ENCODE peak calls at places on chromosomes 2 and 18, in seven cellular contexts. One of them, this sample, is unnamed.

GRCh38 chr2:218081063-218081462 is 12.0 kb downstream of the RUFY4 start:
- DNase-seq in left ventricle myocardium inferior: no peak
- DNase-seq in heart right ventricle: no peak
- DNase-seq in bronchial epithelial cell: no peak
- DNase-seq in AG10803: no peak
- DNase-seq in astrocyte of the cerebellum: no peak
- DNase-seq in GM12865: peak; percentile 78
- DNase-seq in this sample: no peak

GRCh38 chr2:152506843-152507242 is 171.9 kb downstream of the FMNL2 start:
- DNase-seq in left ventricle myocardium inferior: no peak
- DNase-seq in heart right ventricle: no peak
- DNase-seq in bronchial epithelial cell: peak; percentile 88
- DNase-seq in AG10803: no peak
- DNase-seq in astrocyte of the cerebellum: peak; percentile 86
- DNase-seq in GM12865: peak; percentile 81
- DNase-seq in this sample: no peak

GRCh38 chr18:76722224-76723061 is 99.9 kb upstream of the ZNF236 start:
- DNase-seq in left ventricle myocardium inferior: no peak
- DNase-seq in heart right ventricle: no peak
- DNase-seq in bronchial epithelial cell: no peak
- DNase-seq in AG10803: no peak
- DNase-seq in astrocyte of the cerebellum: no peak
- DNase-seq in GM12865: no peak
- DNase-seq in this sample: no peak

GRCh38 chr2:41937921-41938708 is 109.7 kb upstream of the PKDCC start:
- DNase-seq in left ventricle myocardium inferior: peak; percentile 58
- DNase-seq in heart right ventricle: peak; percentile 68
- DNase-seq in bronchial epithelial cell: no peak
- DNase-seq in AG10803: no peak
- DNase-seq in astrocyte of the cerebellum: no peak
- DNase-seq in GM12865: no peak
- DNase-seq in this sample: no peak

GRCh38 chr2:214006601-214007000 is 404.3 kb upstream of the VWC2L start:
- DNase-seq in left ventricle myocardium inferior: no peak
- DNase-seq in heart right ventricle: no peak
- DNase-seq in bronchial epithelial cell: peak; percentile 73
- DNase-seq in AG10803: no peak
- DNase-seq in astrocyte of the cerebellum: no peak
- DNase-seq in GM12865: no peak
- DNase-seq in this sample: no peak

GRCh38 chr2:64645014-64645418 is 8.7 kb downstream of the SERTAD2 start:
- DNase-seq in left ventricle myocardium inferior: peak; percentile 58
- DNase-seq in heart right ventricle: peak; percentile 60
- DNase-seq in bronchial epithelial cell: peak; percentile 49
- DNase-seq in AG10803: peak; percentile 53
- DNase-seq in astrocyte of the cerebellum: peak; percentile 40
- DNase-seq in GM12865: peak; percentile 63
- DNase-seq in this sample: peak; percentile 34

GRCh38 chr2:219460424-219460926 is 25.8 kb downstream of the SPEG start:
- DNase-seq in left ventricle myocardium inferior: peak; percentile 77
- DNase-seq in heart right ventricle: peak; percentile 74
- DNase-seq in bronchial epithelial cell: no peak
- DNase-seq in AG10803: peak; percentile 70
- DNase-seq in astrocyte of the cerebellum: no peak
- DNase-seq in GM12865: no peak
- DNase-seq in this sample: no peak

GRCh38 chr2:156657809-156658208 is 221.6 kb downstream of the GPD2 start:
- DNase-seq in left ventricle myocardium inferior: no peak
- DNase-seq in heart right ventricle: no peak
- DNase-seq in bronchial epithelial cell: peak; percentile 48
- DNase-seq in AG10803: no peak
- DNase-seq in astrocyte of the cerebellum: no peak
- DNase-seq in GM12865: no peak
- DNase-seq in this sample: no peak

GRCh38 chr18:22337311-22337710 is 80.4 kb downstream of the CTAGE1 start:
- DNase-seq in left ventricle myocardium inferior: no peak
- DNase-seq in heart right ventricle: no peak
- DNase-seq in bronchial epithelial cell: no peak
- DNase-seq in AG10803: peak; percentile 34
- DNase-seq in astrocyte of the cerebellum: no peak
- DNase-seq in GM12865: no peak
- DNase-seq in this sample: no peak

GRCh38 chr2:146467425-146467824 is 1377.4 kb upstream of the ACVR2A start:
- DNase-seq in left ventricle myocardium inferior: no peak
- DNase-seq in heart right ventricle: no peak
- DNase-seq in bronchial epithelial cell: no peak
- DNase-seq in AG10803: no peak
- DNase-seq in astrocyte of the cerebellum: no peak
- DNase-seq in GM12865: no peak
- DNase-seq in this sample: no peak

GRCh38 chr18:33849731-33850130 is 271.7 kb downstream of the ASXL3 start:
- DNase-seq in left ventricle myocardium inferior: no peak
- DNase-seq in heart right ventricle: no peak
- DNase-seq in bronchial epithelial cell: no peak
- DNase-seq in AG10803: no peak
- DNase-seq in astrocyte of the cerebellum: no peak
- DNase-seq in GM12865: no peak
- DNase-seq in this sample: no peak

GRCh38 chr18:76410033-76410432 is 85.0 kb downstream of the ZNF516 start:
- DNase-seq in left ventricle myocardium inferior: no peak
- DNase-seq in heart right ventricle: no peak
- DNase-seq in bronchial epithelial cell: no peak
- DNase-seq in AG10803: no peak
- DNase-seq in astrocyte of the cerebellum: no peak
- DNase-seq in GM12865: no peak
- DNase-seq in this sample: no peak

GRCh38 chr2:113887393-113887792 is 2.5 kb upstream of the ACTR3 start:
- DNase-seq in left ventricle myocardium inferior: no peak
- DNase-seq in heart right ventricle: no peak
- DNase-seq in bronchial epithelial cell: no peak
- DNase-seq in AG10803: no peak
- DNase-seq in astrocyte of the cerebellum: no peak
- DNase-seq in GM12865: peak; percentile 56
- DNase-seq in this sample: no peak
- H3K4me3 ChIP-seq in left ventricle myocardium inferior: no peak overlapping the region
- H3K4me3 ChIP-seq in heart right ventricle: no peak overlapping the region
- H3K4me3 ChIP-seq in bronchial epithelial cell: no peak overlapping the region
- H3K4me3 ChIP-seq in AG10803: no peak overlapping the region
- H3K4me3 ChIP-seq in astrocyte of the cerebellum: no peak overlapping the region
- H3K4me3 ChIP-seq in GM12865: peak overlapping the region; percentile 90
- H3K4me3 ChIP-seq in this sample: no peak overlapping the region

DNA sequence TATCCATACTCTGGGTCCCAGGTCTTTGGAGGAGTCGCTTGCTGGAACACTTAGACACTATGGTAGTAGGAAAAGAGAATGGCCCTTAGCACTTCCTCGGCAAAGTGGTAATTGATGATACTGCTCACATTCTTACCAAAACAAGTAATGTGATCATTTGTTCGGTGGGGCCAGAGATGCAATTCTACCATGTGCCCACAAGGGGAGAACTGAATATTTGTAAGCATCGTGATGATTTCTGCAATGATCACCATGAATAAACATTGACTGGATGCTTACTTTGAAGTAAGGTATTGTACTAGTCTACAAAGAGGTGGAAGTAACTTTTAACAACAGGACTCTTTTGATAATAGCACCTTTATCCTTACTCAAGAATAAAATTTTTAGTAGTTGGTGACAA is 109.7 kb downstream of the CD8B2 start:
- DNase-seq in left ventricle myocardium inferior: no peak
- DNase-seq in heart right ventricle: no peak
- DNase-seq in bronchial epithelial cell: peak; percentile 17
- DNase-seq in AG10803: no peak
- DNase-seq in astrocyte of the cerebellum: no peak
- DNase-seq in GM12865: peak; percentile 6
- DNase-seq in this sample: no peak
- TF ChIP-seq CTCF in left ventricle myocardium inferior: peak; percentile 47
- TF ChIP-seq CTCF in heart right ventricle: peak; percentile 13
- TF ChIP-seq CTCF in bronchial epithelial cell: peak; percentile 21
- TF ChIP-seq CTCF in AG10803: peak; percentile 43
- TF ChIP-seq CTCF in astrocyte of the cerebellum: peak; percentile 18
- TF ChIP-seq CTCF in GM12865: peak; percentile 29
- TF ChIP-seq CTCF in this sample: peak; percentile 29

DNA sequence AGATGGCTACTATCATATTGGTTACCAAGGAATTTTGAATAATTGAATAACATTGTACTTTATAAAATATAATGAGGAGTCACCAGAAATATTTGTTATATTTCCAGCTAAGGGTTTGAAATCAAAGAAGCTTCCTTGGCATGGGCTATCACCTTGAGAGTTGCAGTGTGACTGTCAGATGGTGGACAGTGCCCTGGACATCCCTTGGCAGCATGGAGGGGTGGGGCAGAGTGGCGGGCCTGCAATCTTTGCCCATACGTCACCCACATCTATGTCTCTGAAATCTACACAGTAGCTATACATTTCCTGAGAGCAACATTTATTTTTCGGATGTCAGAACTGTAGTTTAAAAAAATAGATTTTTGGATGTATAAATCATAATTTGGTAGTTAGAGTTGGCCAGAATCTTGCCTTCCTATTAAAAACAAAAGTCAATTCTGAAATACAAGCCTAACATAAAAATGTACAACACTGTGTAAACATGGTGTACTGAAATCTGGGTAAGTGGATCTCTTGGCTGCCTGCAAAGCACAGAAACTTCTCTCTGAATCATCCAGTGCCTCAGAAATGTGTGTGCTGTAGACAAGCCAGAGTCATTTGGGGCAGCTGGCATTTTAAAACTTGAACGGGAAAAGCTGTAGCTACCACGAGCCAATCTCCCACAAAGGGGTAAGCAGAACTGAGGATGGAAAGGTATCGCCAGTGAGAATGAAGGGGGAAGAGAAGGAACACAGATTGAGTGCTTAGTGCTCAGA is 124.2 kb upstream of the ARHGAP28 start:
- DNase-seq in left ventricle myocardium inferior: no peak
- DNase-seq in heart right ventricle: no peak
- DNase-seq in bronchial epithelial cell: no peak
- DNase-seq in AG10803: no peak
- DNase-seq in astrocyte of the cerebellum: no peak
- DNase-seq in GM12865: no peak
- DNase-seq in this sample: no peak
- H3K4me3 ChIP-seq in left ventricle myocardium inferior: no peak overlapping the region
- H3K4me3 ChIP-seq in heart right ventricle: no peak overlapping the region
- H3K4me3 ChIP-seq in bronchial epithelial cell: no peak overlapping the region
- H3K4me3 ChIP-seq in AG10803: no peak overlapping the region
- H3K4me3 ChIP-seq in astrocyte of the cerebellum: no peak overlapping the region
- H3K4me3 ChIP-seq in GM12865: no peak overlapping the region
- H3K4me3 ChIP-seq in this sample: no peak overlapping the region

GRCh38 chr18:36505701-36506100 is 208.2 kb downstream of the FHOD3 start:
- DNase-seq in left ventricle myocardium inferior: no peak
- DNase-seq in heart right ventricle: no peak
- DNase-seq in bronchial epithelial cell: no peak
- DNase-seq in AG10803: no peak
- DNase-seq in astrocyte of the cerebellum: no peak
- DNase-seq in GM12865: no peak
- DNase-seq in this sample: no peak

GRCh38 chr18:36499938-36500337 is 202.4 kb downstream of the FHOD3 start:
- DNase-seq in left ventricle myocardium inferior: no peak
- DNase-seq in heart right ventricle: no peak
- DNase-seq in bronchial epithelial cell: no peak
- DNase-seq in AG10803: no peak
- DNase-seq in astrocyte of the cerebellum: peak; percentile 69
- DNase-seq in GM12865: peak; percentile 88
- DNase-seq in this sample: no peak

GRCh38 chr18:36504928-36505327 is 207.4 kb downstream of the FHOD3 start:
- DNase-seq in left ventricle myocardium inferior: no peak
- DNase-seq in heart right ventricle: no peak
- DNase-seq in bronchial epithelial cell: peak; percentile 65
- DNase-seq in AG10803: no peak
- DNase-seq in astrocyte of the cerebellum: no peak
- DNase-seq in GM12865: no peak
- DNase-seq in this sample: no peak

GRCh38 chr18:36501100-36501499 is 203.6 kb downstream of the FHOD3 start:
- DNase-seq in left ventricle myocardium inferior: peak; percentile 47
- DNase-seq in heart right ventricle: peak; percentile 54
- DNase-seq in bronchial epithelial cell: peak; percentile 75
- DNase-seq in AG10803: no peak
- DNase-seq in astrocyte of the cerebellum: no peak
- DNase-seq in GM12865: no peak
- DNase-seq in this sample: no peak

DNA sequence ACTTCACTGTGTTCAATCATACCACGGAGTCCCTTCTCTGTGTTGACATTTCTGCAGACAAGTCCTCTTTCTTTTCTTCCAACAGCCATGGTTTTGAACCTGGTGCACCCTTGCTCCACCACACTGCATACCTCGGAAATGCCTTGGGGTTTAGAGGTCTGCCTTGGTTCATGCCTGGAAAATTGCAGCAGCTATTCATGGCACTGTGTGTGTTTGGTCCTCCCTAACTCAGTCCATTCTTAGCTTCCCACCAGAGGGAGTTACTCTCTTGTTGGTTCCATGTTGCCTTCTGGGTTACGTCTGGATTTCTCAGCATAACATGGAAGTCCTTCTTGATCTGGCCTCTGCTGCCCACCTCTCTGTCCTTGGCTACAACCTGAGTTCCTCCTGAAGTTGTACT is 206.0 kb downstream of the FHOD3 start:
- DNase-seq in left ventricle myocardium inferior: no peak
- DNase-seq in heart right ventricle: no peak
- DNase-seq in bronchial epithelial cell: no peak
- DNase-seq in AG10803: no peak
- DNase-seq in astrocyte of the cerebellum: no peak
- DNase-seq in GM12865: no peak
- DNase-seq in this sample: no peak
- TF ChIP-seq CTCF in left ventricle myocardium inferior: no peak
- TF ChIP-seq CTCF in heart right ventricle: no peak
- TF ChIP-seq CTCF in bronchial epithelial cell: no peak
- TF ChIP-seq CTCF in AG10803: no peak
- TF ChIP-seq CTCF in astrocyte of the cerebellum: no peak
- TF ChIP-seq CTCF in GM12865: no peak
- TF ChIP-seq CTCF in this sample: no peak

DNA sequence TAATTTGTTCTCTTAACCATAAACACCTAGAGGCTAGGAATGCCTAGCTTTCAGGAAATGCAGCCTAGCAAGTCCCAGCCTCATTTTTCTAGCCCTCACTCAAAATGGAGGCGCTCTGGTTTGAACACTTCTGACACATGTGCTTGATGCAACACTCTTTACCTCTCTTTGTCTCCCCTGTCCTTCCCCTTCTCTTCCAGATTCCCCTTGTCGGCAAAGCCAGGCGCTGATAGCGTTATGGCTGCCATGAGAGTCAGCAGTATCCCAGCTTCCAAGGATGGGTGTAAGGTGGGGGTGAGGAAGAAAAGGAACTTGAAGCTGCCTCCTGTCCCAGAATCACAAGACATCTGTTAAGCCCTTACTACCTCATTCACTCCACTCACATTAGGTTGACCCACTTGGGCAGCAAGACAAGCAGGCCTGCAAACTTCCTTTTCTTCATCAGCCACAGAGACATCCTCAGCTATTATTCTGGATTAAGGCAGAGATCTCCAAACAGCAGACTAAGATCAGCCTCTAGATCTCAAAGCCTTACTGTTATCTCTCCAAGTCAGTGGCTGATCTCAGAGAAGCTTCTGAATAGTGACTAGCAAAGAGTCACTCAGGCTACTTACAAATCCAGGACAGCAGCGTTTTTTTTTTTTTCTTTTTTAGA is 1.9 kb upstream of the ST3GAL5 start:
- DNase-seq in left ventricle myocardium inferior: no peak
- DNase-seq in heart right ventricle: no peak
- DNase-seq in bronchial epithelial cell: peak; percentile 31
- DNase-seq in AG10803: no peak
- DNase-seq in astrocyte of the cerebellum: no peak
- DNase-seq in GM12865: no peak
- DNase-seq in this sample: no peak
- H3K4me3 ChIP-seq in left ventricle myocardium inferior: peak overlapping the region; percentile 89
- H3K4me3 ChIP-seq in heart right ventricle: peak overlapping the region; percentile 68
- H3K4me3 ChIP-seq in bronchial epithelial cell: no peak overlapping the region
- H3K4me3 ChIP-seq in AG10803: no peak overlapping the region
- H3K4me3 ChIP-seq in astrocyte of the cerebellum: no peak overlapping the region
- H3K4me3 ChIP-seq in GM12865: no peak overlapping the region
- H3K4me3 ChIP-seq in this sample: no peak overlapping the region